ENCODE peak calls at places on chromosomes 1 and 21, in six cellular contexts. Y is tibial nerve, X is body of pancreas, W is suprapubic skin, R is ovary, U is A549. H is an unnamed sample.

GRCh38 chr1:3306583-3307285 is 147.7 kb upstream of the ARHGEF16 start:
- DNase-seq in X (no peak), U (no peak), W (no peak), Y (no peak), R (no peak), H (no peak)

GRCh38 chr1:94109478-94109877 is 11.5 kb downstream of the ABCA4 start:
- DNase-seq in X (no peak), Y (no peak), R (no peak), U (no peak), W (no peak), H (no peak)

GRCh38 chr1:11654571-11655262 is at the start of gene FBXO44:
- DNase-seq in Y (no peak), U (no peak), W (peak; percentile 76), X (peak; percentile 86), R (peak; percentile 55), H (peak; percentile 59)

GRCh38 chr1:206808615-206809014 is 36.3 kb upstream of the IL10 start:
- DNase-seq in W (no peak), X (peak; percentile 22), Y (peak; percentile 22), R (no peak), U (no peak), H (peak; percentile 12)

GRCh38 chr1:228465134-228465533 is 22.0 kb upstream of the RNF187 start:
- DNase-seq in Y (no peak), X (no peak), R (no peak), U (no peak), W (no peak), H (no peak)

GRCh38 chr21:45767071-45768006 is 123.8 kb downstream of the PCBP3 start:
- DNase-seq in X (no peak), Y (no peak), W (no peak), U (no peak), R (no peak), H (no peak)

GRCh38 chr1:154812911-154813816 is 56.9 kb downstream of the KCNN3 start:
- DNase-seq in Y (no peak), U (no peak), R (peak; percentile 59), W (no peak), X (peak; percentile 10), H (no peak)

GRCh38 chr1:64624446-64624766 is 120.5 kb upstream of the RAVER2 start:
- DNase-seq in U (no peak), W (no peak), R (no peak), Y (peak; percentile 37), X (no peak), H (no peak)

GRCh38 chr1:230103341-230104173 is 36.5 kb downstream of the GALNT2 start:
- DNase-seq in Y (no peak), W (no peak), U (no peak), X (no peak), R (no peak), H (no peak)

GRCh38 chr21:16116798-16117197 is 387.0 kb downstream of the USP25 start:
- DNase-seq in Y (no peak), X (no peak), R (no peak), U (no peak), W (no peak), H (no peak)

GRCh38 chr1:24558902-24559791 is 3.3 kb downstream of the NCMAP start:
- DNase-seq in R (no peak), U (peak; percentile 55), X (peak; percentile 72), W (no peak), Y (peak; percentile 62), H (peak; percentile 88)

GRCh38 chr1:227306689-227307088 is 11.6 kb downstream of the CDC42BPA start:
- DNase-seq in R (no peak), X (no peak), Y (no peak), W (no peak), U (no peak), H (no peak)

GRCh38 chr1:33036051-33036525 is 595 bp downstream of the AK2 start:
- DNase-seq in W (no peak), U (peak; percentile 28), R (no peak), X (no peak), Y (no peak), H (peak; percentile 46)

GRCh38 chr1:67889940-67890567 is 56.8 kb upstream of the GNG12 start:
- DNase-seq in W (no peak), Y (no peak), U (peak; percentile 13), X (no peak), R (no peak), H (peak; percentile 41)

GRCh38 chr1:245025525-245025924 is 129.3 kb upstream of the KIF26B start:
- DNase-seq in W (no peak), R (no peak), Y (no peak), U (no peak), X (no peak), H (no peak)

GRCh38 chr1:53508991-53509663 is 49.9 kb downstream of the DMRTB1 start:
- DNase-seq in W (no peak), Y (no peak), R (no peak), U (no peak), X (no peak), H (peak; percentile 97)

GRCh38 chr1:109785446-109786106 is 21.9 kb upstream of the EPS8L3 start:
- DNase-seq in U (no peak), R (peak; percentile 11), W (peak; percentile 40), X (no peak), Y (no peak), H (no peak)

GRCh38 chr1:212089560-212090163 is 54.1 kb downstream of the DTL start:
- DNase-seq in R (no peak), Y (no peak), X (no peak), W (no peak), U (no peak), H (no peak)

GRCh38 chr1:58597076-58597475 is 20.0 kb upstream of the TACSTD2 start:
- DNase-seq in W (no peak), Y (no peak), U (no peak), R (no peak), X (no peak), H (no peak)

GRCh38 chr1:67733741-67734690 is 49.0 kb downstream of the GADD45A start:
- DNase-seq in Y (no peak), R (no peak), X (no peak), W (no peak), U (no peak), H (no peak)

GRCh38 chr1:231938651-231939050 is 312.1 kb downstream of the DISC1 start:
- DNase-seq in R (no peak), U (no peak), Y (no peak), W (no peak), X (no peak), H (no peak)

GRCh38 chr21:46100426-46100825 is 2.5 kb downstream of the COL6A2 start:
- DNase-seq in Y (peak; percentile 4), R (no peak), W (peak; percentile 70), U (no peak), X (peak; percentile 2), H (no peak)

GRCh38 chr1:42133809-42134526 is 19.2 kb upstream of the GUCA2B start:
- DNase-seq in X (no peak), Y (no peak), U (no peak), R (no peak), W (no peak), H (no peak)

GRCh38 chr1:195820925-195821324 is 787.3 kb downstream of the KCNT2 start:
- DNase-seq in Y (no peak), X (no peak), R (no peak), U (no peak), W (no peak), H (no peak)

GRCh38 chr1:153790996-153791855 is 16.0 kb downstream of the SLC27A3 start:
- DNase-seq in X (no peak), U (no peak), Y (no peak), R (no peak), W (peak; percentile 62), H (no peak)

GRCh38 chr1:24704411-24705259 is 40.6 kb upstream of the CLIC4 start:
- DNase-seq in Y (no peak), U (peak; percentile 31), R (no peak), X (no peak), W (no peak), H (no peak)

GRCh38 chr1:160243767-160244166 is 18.6 kb downstream of the DCAF8 start:
- DNase-seq in R (no peak), W (no peak), U (no peak), X (no peak), Y (no peak), H (no peak)

GRCh38 chr1:160236806-160237205 is 25.5 kb downstream of the DCAF8 start:
- DNase-seq in W (no peak), R (no peak), Y (no peak), U (no peak), X (no peak), H (no peak)

GRCh38 chr1:160238408-160238807 is 23.9 kb downstream of the DCAF8 start:
- DNase-seq in R (no peak), U (no peak), Y (no peak), X (no peak), W (no peak), H (no peak)

GRCh38 chr1:160237558-160237957 is 24.8 kb downstream of the DCAF8 start:
- DNase-seq in Y (no peak), U (no peak), R (no peak), W (no peak), X (no peak), H (no peak)

GRCh38 chr1:160239582-160240299 is 22.6 kb downstream of the DCAF8 start:
- DNase-seq in Y (no peak), U (no peak), W (no peak), X (no peak), R (no peak), H (no peak)
- TF ChIP-seq POLR2A in Y (no peak), U (no peak), W (no peak), X (no peak), R (no peak), H (no peak)

GRCh38 chr1:16644179-16645043 is 22.3 kb downstream of the RNU1-3 start:
- DNase-seq in Y (peak; percentile 94), W (peak; percentile 100), X (peak; percentile 99), U (peak; percentile 100), R (peak; percentile 99), H (peak; percentile 87)
- TF ChIP-seq POLR2A in Y (no peak), W (no peak), X (peak; percentile 56), U (peak; percentile 95), R (peak; percentile 40), H (peak; percentile 63)

GRCh38 chr1:1101503-1101902 is 14.4 kb downstream of the C1orf159 start:
- DNase-seq in U (no peak), X (no peak), Y (no peak), W (peak; percentile 24), R (no peak), H (no peak)

GRCh38 chr1:1098656-1099425 is 17.0 kb downstream of the C1orf159 start:
- DNase-seq in Y (no peak), R (no peak), W (no peak), U (no peak), X (no peak), H (no peak)

GRCh38 chr1:1099506-1100183 is 16.2 kb downstream of the C1orf159 start:
- DNase-seq in U (no peak), W (no peak), X (no peak), R (no peak), Y (no peak), H (no peak)

GRCh38 chr1:1100296-1100695 is 15.6 kb downstream of the C1orf159 start:
- DNase-seq in R (no peak), W (no peak), X (no peak), U (no peak), Y (no peak), H (no peak)
- TF ChIP-seq POLR2A in R (no peak), W (no peak), X (no peak), U (no peak), Y (no peak), H (no peak)

DNA sequence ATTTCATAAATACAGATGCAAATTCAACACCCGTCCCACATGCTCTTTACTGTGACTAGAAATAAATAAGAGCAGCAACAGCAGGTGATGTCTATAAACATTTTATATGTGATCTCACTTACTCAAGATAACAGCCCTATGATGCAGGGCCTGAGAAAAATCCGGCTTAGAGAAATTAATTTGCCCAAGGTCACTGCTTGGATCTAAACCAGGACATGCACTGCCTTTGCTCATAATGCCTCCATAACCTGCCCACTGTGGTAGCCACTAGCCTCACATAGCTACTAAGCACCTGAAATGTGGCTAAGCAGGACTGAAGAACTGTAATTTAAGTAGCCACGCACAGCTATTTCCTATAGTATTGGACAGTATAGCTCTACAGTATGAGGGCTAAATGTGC is 130.1 kb downstream of the TGFBR3 start:
- DNase-seq in W (no peak), Y (no peak), R (peak; percentile 38), X (no peak), U (no peak), H (no peak)
- TF ChIP-seq POLR2A in W (no peak), Y (no peak), R (no peak), X (no peak), U (no peak), H (no peak)